ENCODE peak calls at places on chromosomes 3 and 15, in seven cellular contexts. W is brain microvascular endothelial cell, U is sigmoid colon, O is heart right ventricle, I is fibroblast of lung, T is K562, N is cardiac muscle cell. H is an unnamed sample.

GRCh38 chr15:76199106-76200082 is 111.9 kb downstream of the ETFA start:
- DNase-seq in W (peak), U (peak), O (peak), I (peak), T (peak), N (peak), H (no peak)

GRCh38 chr3:102189564-102190339 is 245.1 kb upstream of the ZPLD1 start:
- DNase-seq in W (no peak), U (no peak), O (no peak), I (peak), T (no peak), N (no peak), H (peak)

GRCh38 chr3:134216851-134217250 is 33.8 kb downstream of the RYK start:
- DNase-seq in W (no peak), U (no peak), O (no peak), I (no peak), T (no peak), N (no peak), H (no peak)

GRCh38 chr3:72384602-72385001 is 463.6 kb downstream of the SHQ1 start:
- DNase-seq in W (no peak), U (no peak), O (no peak), I (no peak), T (no peak), N (no peak), H (no peak)

GRCh38 chr3:52270252-52270754 is 8.1 kb downstream of the WDR82 start:
- DNase-seq in W (no peak), U (no peak), O (no peak), I (no peak), T (no peak), N (no peak), H (no peak)

GRCh38 chr3:71251156-71251775 is 332.3 kb downstream of the FOXP1 start:
- DNase-seq in W (peak), U (no peak), O (no peak), I (peak), T (no peak), N (peak), H (peak)

GRCh38 chr15:62209821-62210220 is 44.7 kb upstream of the C2CD4B start:
- DNase-seq in W (no peak), U (no peak), O (no peak), I (no peak), T (no peak), N (no peak), H (no peak)

GRCh38 chr3:194084284-194084683 is 51.7 kb upstream of the HES1 start:
- DNase-seq in W (no peak), U (no peak), O (no peak), I (no peak), T (no peak), N (no peak), H (no peak)

GRCh38 chr3:149547413-149547812 is 72.9 kb downstream of the TM4SF4 start:
- DNase-seq in W (no peak), U (peak), O (peak), I (peak), T (no peak), N (peak), H (no peak)

GRCh38 chr15:20353966-20354883 is 187.4 kb downstream of the GOLGA6L6 start:
- DNase-seq in W (no peak), U (peak), O (peak), I (no peak), T (no peak), N (no peak), H (no peak)

GRCh38 chr15:86229966-86230365 is 150.3 kb downstream of the AGBL1 start:
- DNase-seq in W (no peak), U (no peak), O (no peak), I (no peak), T (no peak), N (no peak), H (no peak)

GRCh38 chr15:101434032-101434920 is 55.2 kb downstream of the PCSK6 start:
- DNase-seq in W (no peak), U (no peak), O (no peak), I (no peak), T (no peak), N (no peak), H (no peak)

GRCh38 chr3:140219161-140219745 is 284.3 kb downstream of the CLSTN2 start:
- DNase-seq in W (no peak), U (no peak), O (no peak), I (no peak), T (no peak), N (no peak), H (no peak)

GRCh38 chr3:175601521-175601920 is 742.4 kb downstream of the NAALADL2 start:
- DNase-seq in W (peak), U (no peak), O (no peak), I (peak), T (no peak), N (no peak), H (no peak)

GRCh38 chr3:11560746-11561145 is 83.0 kb downstream of the VGLL4 start:
- DNase-seq in W (no peak), U (no peak), O (no peak), I (peak), T (no peak), N (no peak), H (no peak)

GRCh38 chr15:65841121-65841930 is 28.0 kb upstream of the RAB11A start:
- DNase-seq in W (peak), U (no peak), O (no peak), I (peak), T (no peak), N (peak), H (no peak)

GRCh38 chr15:51380999-51381806 is 39.7 kb downstream of the GLDN start:
- DNase-seq in W (peak), U (peak), O (no peak), I (peak), T (peak), N (peak), H (no peak)

GRCh38 chr3:188539631-188540194 is 385.8 kb downstream of the LPP start:
- DNase-seq in W (no peak), U (no peak), O (no peak), I (peak), T (no peak), N (no peak), H (no peak)

GRCh38 chr3:52289747-52290595 is 2.3 kb downstream of the GLYCTK start:
- DNase-seq in W (no peak), U (peak), O (no peak), I (no peak), T (no peak), N (no peak), H (no peak)

GRCh38 chr3:162007722-162008121 is 511.1 kb downstream of the OTOL1 start:
- DNase-seq in W (no peak), U (no peak), O (no peak), I (no peak), T (no peak), N (no peak), H (no peak)

GRCh38 chr3:170076715-170077238 is 39.0 kb downstream of the GPR160 start:
- DNase-seq in W (no peak), U (no peak), O (no peak), I (peak), T (peak), N (peak), H (peak)

GRCh38 chr3:50417637-50418033 is 58.3 kb upstream of the TMEM115 start:
- DNase-seq in W (no peak), U (no peak), O (no peak), I (no peak), T (no peak), N (no peak), H (no peak)

GRCh38 chr3:151776259-151776740 is 37.6 kb upstream of the AADAC start:
- DNase-seq in W (no peak), U (no peak), O (no peak), I (no peak), T (no peak), N (no peak), H (no peak)

GRCh38 chr3:8110966-8111798 is 390.4 kb upstream of the LMCD1 start:
- DNase-seq in W (peak), U (no peak), O (no peak), I (peak), T (peak), N (peak), H (no peak)

GRCh38 chr3:45690331-45691035 is 1.3 kb downstream of the SACM1L start:
- DNase-seq in W (no peak), U (no peak), O (no peak), I (peak), T (no peak), N (no peak), H (no peak)

GRCh38 chr3:191627064-191627463 is 166.1 kb downstream of the PYDC2 start:
- DNase-seq in W (no peak), U (no peak), O (no peak), I (peak), T (no peak), N (no peak), H (no peak)

GRCh38 chr3:124387008-124387407 is 343.2 kb upstream of the UMPS start:
- DNase-seq in W (no peak), U (no peak), O (no peak), I (no peak), T (no peak), N (no peak), H (no peak)

GRCh38 chr3:143594217-143594616 is 254.1 kb downstream of the SLC9A9 start:
- DNase-seq in W (no peak), U (no peak), O (no peak), I (no peak), T (no peak), N (no peak), H (no peak)

GRCh38 chr3:49493901-49494300 is 23.8 kb downstream of the DAG1 start:
- DNase-seq in W (no peak), U (no peak), O (no peak), I (peak), T (no peak), N (no peak), H (no peak)

GRCh38 chr3:152835311-152836102 is 576 bp downstream of the P2RY1 start:
- DNase-seq in W (peak), U (peak), O (peak), I (peak), T (peak), N (peak), H (no peak)

GRCh38 chr15:48279608-48280007 is 51.6 kb upstream of the DUT start:
- DNase-seq in W (no peak), U (no peak), O (no peak), I (no peak), T (no peak), N (no peak), H (no peak)

GRCh38 chr15:48285329-48286214 is 45.7 kb upstream of the DUT start:
- DNase-seq in W (peak), U (peak), O (no peak), I (peak), T (peak), N (peak), H (peak)

GRCh38 chr15:48281674-48282073 is 49.6 kb upstream of the DUT start:
- DNase-seq in W (no peak), U (no peak), O (no peak), I (no peak), T (no peak), N (no peak), H (no peak)

GRCh38 chr15:48283361-48284157 is 47.7 kb upstream of the DUT start:
- DNase-seq in W (no peak), U (no peak), O (no peak), I (peak), T (no peak), N (peak), H (no peak)

GRCh38 chr15:48282186-48282585 is 49.0 kb upstream of the DUT start:
- DNase-seq in W (no peak), U (no peak), O (no peak), I (peak), T (no peak), N (peak), H (no peak)
- TF ChIP-seq CTCF in W (no peak), U (no peak), O (no peak), I (no peak), T (no peak), N (no peak), H (no peak)

DNA sequence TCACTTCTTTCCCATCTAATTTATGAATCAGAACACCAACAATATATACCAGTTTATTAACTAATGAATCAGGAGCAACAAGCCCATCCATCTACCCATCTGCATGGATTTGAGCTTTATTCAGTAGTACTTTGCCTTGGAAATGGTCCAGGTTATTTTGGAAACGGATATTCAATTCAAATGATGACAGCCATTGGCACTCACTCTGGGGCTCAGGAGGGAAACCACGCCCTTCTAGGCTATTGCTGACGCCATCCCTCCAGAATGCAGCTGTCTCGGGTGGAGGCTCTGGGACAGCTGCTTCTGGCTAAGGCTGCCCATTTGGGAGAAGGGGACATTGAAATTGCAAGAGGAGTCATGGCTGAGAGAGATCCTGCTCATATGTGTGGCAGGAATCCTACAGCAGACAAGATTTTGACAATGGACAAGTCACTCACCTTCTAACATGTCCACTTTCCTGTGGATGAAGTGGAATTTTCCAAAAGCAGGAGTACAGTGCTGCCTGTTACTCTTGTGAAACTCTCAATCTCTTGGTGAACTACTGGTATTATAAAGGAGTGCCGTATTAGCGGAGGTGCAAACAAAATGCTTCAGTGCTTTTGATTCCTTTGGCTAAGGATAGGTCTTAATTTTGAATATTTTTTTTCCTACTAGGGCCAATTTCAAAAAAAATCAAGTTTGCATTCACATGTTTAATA is 29.3 kb upstream of the TRAK1 start:
- DNase-seq in W (peak), U (peak), O (peak), I (peak), T (no peak), N (peak), H (peak)
- H3K4me3 ChIP-seq in W (no peak), U (no peak), O (no peak), I (no peak), T (no peak), N (no peak), H (no peak)

DNA sequence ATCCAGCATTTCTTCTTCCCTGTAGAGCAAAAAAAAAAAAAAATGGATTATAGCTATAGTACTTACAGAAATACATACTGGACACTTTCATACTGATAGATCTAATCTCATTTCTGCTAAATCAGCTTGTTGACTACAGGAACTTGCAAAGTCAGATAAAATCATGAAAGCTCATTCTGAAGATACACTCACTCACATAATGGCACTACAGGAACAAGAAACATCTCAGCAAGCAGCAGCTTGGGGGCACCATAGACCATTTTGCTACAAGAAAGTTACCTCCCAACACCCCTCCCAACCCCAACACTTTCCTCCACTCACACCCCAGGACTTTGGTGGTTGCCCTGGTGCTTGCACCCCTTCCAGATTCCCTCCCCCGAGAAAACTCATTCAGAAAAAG is 4.6 kb downstream of the MYH15 start:
- DNase-seq in W (no peak), U (no peak), O (no peak), I (no peak), T (peak), N (no peak), H (no peak)
- TF ChIP-seq CTCF in W (no peak), U (no peak), O (peak), I (no peak), T (no peak), N (no peak), H (no peak)

DNA sequence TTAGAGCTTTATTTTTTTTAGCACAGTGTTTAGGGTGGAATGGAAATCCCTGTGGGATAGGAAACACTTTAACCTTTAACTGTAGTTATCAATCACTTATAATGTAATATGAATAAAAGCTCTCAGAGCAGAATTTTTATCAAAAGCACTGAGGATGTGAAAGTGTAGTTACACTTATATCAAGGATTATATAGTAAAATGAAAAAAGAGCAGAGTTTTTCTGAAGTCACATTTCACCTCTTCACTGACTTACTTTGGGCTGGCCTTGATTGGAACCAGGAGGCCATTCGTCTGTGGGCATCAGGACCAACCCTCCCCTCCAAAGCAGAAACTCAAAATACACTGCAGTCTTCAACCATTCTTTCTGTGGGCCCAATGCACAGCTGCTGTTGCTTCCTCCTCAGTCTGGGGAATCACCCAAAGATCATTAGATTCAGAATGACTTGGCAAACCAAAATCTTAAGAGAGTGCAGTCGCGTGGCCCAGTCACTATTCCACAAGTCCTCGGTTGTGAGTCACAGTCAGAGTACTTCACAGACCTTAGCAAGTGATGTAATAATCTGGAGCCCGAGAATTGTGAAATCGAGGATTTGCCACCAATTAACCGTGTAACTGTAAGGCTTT is 132.6 kb upstream of the COL8A1 start:
- DNase-seq in W (peak), U (peak), O (no peak), I (peak), T (no peak), N (peak), H (peak)
- H3K4me3 ChIP-seq in W (no peak), U (no peak), O (no peak), I (no peak), T (no peak), N (no peak), H (no peak)

H was measured in AG04449.